ENCODE peak calls at places on chromosome 6, in six cellular contexts. W, V, Z, O, P and H are unnamed samples.

GRCh38 chr6:109428889-109429477 is 11.4 kb downstream of the PPIL6 start:
- DNase-seq in W (no peak), V (no peak), Z (no peak), O (no peak), P (no peak), H (no peak)

GRCh38 chr6:148451690-148452089 is 109.1 kb downstream of the SASH1 start:
- DNase-seq in W (peak), V (no peak), Z (no peak), O (no peak), P (no peak), H (peak)

GRCh38 chr6:7216941-7217621 is 95.9 kb downstream of the SSR1 start:
- DNase-seq in W (no peak), V (no peak), Z (no peak), O (no peak), P (no peak), H (no peak)

GRCh38 chr6:35764238-35764896 is 12.0 kb upstream of the CLPSL2 start:
- DNase-seq in W (no peak), V (no peak), Z (no peak), O (no peak), P (no peak), H (no peak)

GRCh38 chr6:133503330-133503729 is 262.2 kb downstream of the EYA4 start:
- DNase-seq in W (no peak), V (no peak), Z (no peak), O (no peak), P (no peak), H (no peak)

GRCh38 chr6:114108119-114109002 is 137.4 kb upstream of the HDAC2 start:
- DNase-seq in W (peak), V (peak), Z (peak), O (peak), P (peak), H (peak)

GRCh38 chr6:101517632-101518031 is 124.1 kb downstream of the GRIK2 start:
- DNase-seq in W (no peak), V (no peak), Z (no peak), O (no peak), P (no peak), H (no peak)

GRCh38 chr6:127886603-127887002 is 14.3 kb downstream of the THEMIS start:
- DNase-seq in W (no peak), V (no peak), Z (no peak), O (no peak), P (no peak), H (no peak)

GRCh38 chr6:129920103-129920798 is 59.1 kb upstream of the TMEM244 start:
- DNase-seq in W (no peak), V (no peak), Z (no peak), O (no peak), P (no peak), H (no peak)

GRCh38 chr6:83183082-83183828 is 9.8 kb downstream of the PGM3 start:
- DNase-seq in W (no peak), V (no peak), Z (no peak), O (no peak), P (no peak), H (no peak)

GRCh38 chr6:118495639-118496296 is 52.3 kb upstream of the PLN start:
- DNase-seq in W (no peak), V (no peak), Z (no peak), O (no peak), P (no peak), H (no peak)

GRCh38 chr6:148678682-148679081 is 68.1 kb upstream of the UST start:
- DNase-seq in W (no peak), V (no peak), Z (no peak), O (no peak), P (no peak), H (no peak)